ENCODE peak calls at places on chromosomes 11 and 22, in five cellular contexts. One of them, this sample, is unnamed.

GRCh38 chr11:120601566-120601965 is 90.0 kb downstream of the GRIK4 start:
- DNase-seq in MM.1S: no peak
- DNase-seq in COR-L47: no peak
- DNase-seq in ELF-1: no peak
- DNase-seq in NCI-H1092: no peak
- DNase-seq in this sample: no peak

GRCh38 chr22:45225732-45226560 is 14.7 kb downstream of the KIAA0930 start:
- DNase-seq in MM.1S: no peak
- DNase-seq in COR-L47: no peak
- DNase-seq in ELF-1: no peak
- DNase-seq in NCI-H1092: no peak
- DNase-seq in this sample: peak

GRCh38 chr11:71279916-71280645 is 27.7 kb upstream of the SHANK2 start:
- DNase-seq in MM.1S: no peak
- DNase-seq in COR-L47: no peak
- DNase-seq in ELF-1: no peak
- DNase-seq in NCI-H1092: no peak
- DNase-seq in this sample: peak

GRCh38 chr11:112967082-112967481 is 5.9 kb downstream of the NCAM1 start:
- DNase-seq in MM.1S: no peak
- DNase-seq in COR-L47: no peak
- DNase-seq in ELF-1: no peak
- DNase-seq in NCI-H1092: no peak
- DNase-seq in this sample: no peak

GRCh38 chr11:15483205-15483604 is 368.5 kb downstream of the INSC start:
- DNase-seq in MM.1S: no peak
- DNase-seq in COR-L47: no peak
- DNase-seq in ELF-1: no peak
- DNase-seq in NCI-H1092: no peak
- DNase-seq in this sample: no peak

GRCh38 chr11:20451568-20451967 is 64.1 kb downstream of the PRMT3 start:
- DNase-seq in MM.1S: no peak
- DNase-seq in COR-L47: no peak
- DNase-seq in ELF-1: no peak
- DNase-seq in NCI-H1092: no peak
- DNase-seq in this sample: no peak

GRCh38 chr22:45502215-45503070 is at the start of gene FBLN1:
- DNase-seq in MM.1S: no peak
- DNase-seq in COR-L47: peak
- DNase-seq in ELF-1: peak
- DNase-seq in NCI-H1092: no peak
- DNase-seq in this sample: peak

GRCh38 chr22:49023879-49024774 is 803.5 kb downstream of the BRD1 start:
- DNase-seq in MM.1S: no peak
- DNase-seq in COR-L47: no peak
- DNase-seq in ELF-1: no peak
- DNase-seq in NCI-H1092: no peak
- DNase-seq in this sample: no peak

GRCh38 chr22:22047776-22048175 is 65.2 kb upstream of the TOP3B start:
- DNase-seq in MM.1S: no peak
- DNase-seq in COR-L47: no peak
- DNase-seq in ELF-1: no peak
- DNase-seq in NCI-H1092: no peak
- DNase-seq in this sample: peak

GRCh38 chr11:55793321-55793720 is 2.0 kb upstream of the OR5D14 start:
- DNase-seq in MM.1S: no peak
- DNase-seq in COR-L47: no peak
- DNase-seq in ELF-1: no peak
- DNase-seq in NCI-H1092: no peak
- DNase-seq in this sample: no peak

GRCh38 chr22:21902296-21903087 is 35.0 kb upstream of the MAPK1 start:
- DNase-seq in MM.1S: no peak
- DNase-seq in COR-L47: no peak
- DNase-seq in ELF-1: peak
- DNase-seq in NCI-H1092: no peak
- DNase-seq in this sample: no peak

GRCh38 chr22:32202539-32203180 is 2.2 kb downstream of the RFPL2 start:
- DNase-seq in MM.1S: peak
- DNase-seq in COR-L47: peak
- DNase-seq in ELF-1: peak
- DNase-seq in NCI-H1092: peak
- DNase-seq in this sample: peak

GRCh38 chr22:36874309-36874696 is 13.5 kb downstream of the NCF4 start:
- DNase-seq in MM.1S: no peak
- DNase-seq in COR-L47: no peak
- DNase-seq in ELF-1: no peak
- DNase-seq in NCI-H1092: no peak
- DNase-seq in this sample: peak

GRCh38 chr11:123517559-123518364 is 87.7 kb downstream of the GRAMD1B start:
- DNase-seq in MM.1S: no peak
- DNase-seq in COR-L47: no peak
- DNase-seq in ELF-1: no peak
- DNase-seq in NCI-H1092: no peak
- DNase-seq in this sample: no peak

GRCh38 chr22:28734393-28734792 is 7.2 kb downstream of the CHEK2 start:
- DNase-seq in MM.1S: no peak
- DNase-seq in COR-L47: no peak
- DNase-seq in ELF-1: no peak
- DNase-seq in NCI-H1092: no peak
- DNase-seq in this sample: no peak

GRCh38 chr11:120192831-120193625 is 17.8 kb upstream of the OAF start:
- DNase-seq in MM.1S: no peak
- DNase-seq in COR-L47: no peak
- DNase-seq in ELF-1: no peak
- DNase-seq in NCI-H1092: no peak
- DNase-seq in this sample: no peak

GRCh38 chr11:129723964-129724291 is 91.7 kb upstream of the TMEM45B start:
- DNase-seq in MM.1S: no peak
- DNase-seq in COR-L47: no peak
- DNase-seq in ELF-1: no peak
- DNase-seq in NCI-H1092: no peak
- DNase-seq in this sample: no peak

GRCh38 chr11:46188017-46188416 is 66.8 kb upstream of the PHF21A start:
- DNase-seq in MM.1S: no peak
- DNase-seq in COR-L47: no peak
- DNase-seq in ELF-1: no peak
- DNase-seq in NCI-H1092: no peak
- DNase-seq in this sample: no peak

GRCh38 chr11:82929121-82929520 is 27.6 kb downstream of the DDIAS start:
- DNase-seq in MM.1S: no peak
- DNase-seq in COR-L47: no peak
- DNase-seq in ELF-1: no peak
- DNase-seq in NCI-H1092: no peak
- DNase-seq in this sample: no peak

GRCh38 chr22:32354360-32355351 is 3.0 kb upstream of the RFPL3 start:
- DNase-seq in MM.1S: no peak
- DNase-seq in COR-L47: no peak
- DNase-seq in ELF-1: no peak
- DNase-seq in NCI-H1092: no peak
- DNase-seq in this sample: peak

GRCh38 chr11:8357891-8358566 is 94.4 kb upstream of the LMO1 start:
- DNase-seq in MM.1S: no peak
- DNase-seq in COR-L47: no peak
- DNase-seq in ELF-1: no peak
- DNase-seq in NCI-H1092: no peak
- DNase-seq in this sample: no peak

GRCh38 chr11:12744831-12745502 is 70.7 kb downstream of the TEAD1 start:
- DNase-seq in MM.1S: peak
- DNase-seq in COR-L47: no peak
- DNase-seq in ELF-1: peak
- DNase-seq in NCI-H1092: peak
- DNase-seq in this sample: peak

GRCh38 chr22:35561796-35562526 is 21.3 kb downstream of the RASD2 start:
- DNase-seq in MM.1S: no peak
- DNase-seq in COR-L47: no peak
- DNase-seq in ELF-1: peak
- DNase-seq in NCI-H1092: no peak
- DNase-seq in this sample: peak

GRCh38 chr22:23204541-23205157 is 24.3 kb downstream of the BCR start:
- DNase-seq in MM.1S: no peak
- DNase-seq in COR-L47: peak
- DNase-seq in ELF-1: no peak
- DNase-seq in NCI-H1092: peak
- DNase-seq in this sample: no peak

GRCh38 chr11:3995949-3996554 is 98.5 kb upstream of the RRM1 start:
- DNase-seq in MM.1S: no peak
- DNase-seq in COR-L47: no peak
- DNase-seq in ELF-1: peak
- DNase-seq in NCI-H1092: no peak
- DNase-seq in this sample: peak

GRCh38 chr22:19122752-19123492 is 710 bp upstream of the DGCR2 start:
- DNase-seq in MM.1S: no peak
- DNase-seq in COR-L47: no peak
- DNase-seq in ELF-1: peak
- DNase-seq in NCI-H1092: no peak
- DNase-seq in this sample: peak

GRCh38 chr11:86058360-86058759 is 10.5 kb downstream of the PICALM start:
- DNase-seq in MM.1S: no peak
- DNase-seq in COR-L47: no peak
- DNase-seq in ELF-1: no peak
- DNase-seq in NCI-H1092: no peak
- DNase-seq in this sample: no peak

GRCh38 chr11:134469627-134470026 is 57.6 kb upstream of the B3GAT1 start:
- DNase-seq in MM.1S: no peak
- DNase-seq in COR-L47: no peak
- DNase-seq in ELF-1: no peak
- DNase-seq in NCI-H1092: no peak
- DNase-seq in this sample: no peak

GRCh38 chr11:134656861-134657540 is 245.0 kb upstream of the B3GAT1 start:
- DNase-seq in MM.1S: no peak
- DNase-seq in COR-L47: no peak
- DNase-seq in ELF-1: peak
- DNase-seq in NCI-H1092: no peak
- DNase-seq in this sample: peak

GRCh38 chr11:109728056-109728455 is 306.1 kb downstream of the C11orf87 start:
- DNase-seq in MM.1S: no peak
- DNase-seq in COR-L47: no peak
- DNase-seq in ELF-1: no peak
- DNase-seq in NCI-H1092: no peak
- DNase-seq in this sample: no peak

GRCh38 chr11:85685131-85685819 is 720 bp downstream of the CCDC89 start:
- DNase-seq in MM.1S: no peak
- DNase-seq in COR-L47: no peak
- DNase-seq in ELF-1: peak
- DNase-seq in NCI-H1092: no peak
- DNase-seq in this sample: peak

GRCh38 chr22:43782448-43782847 is 29.7 kb downstream of the EFCAB6 start:
- DNase-seq in MM.1S: no peak
- DNase-seq in COR-L47: no peak
- DNase-seq in ELF-1: no peak
- DNase-seq in NCI-H1092: no peak
- DNase-seq in this sample: no peak

GRCh38 chr11:120222916-120223315 is 12.1 kb downstream of the OAF start:
- DNase-seq in MM.1S: no peak
- DNase-seq in COR-L47: no peak
- DNase-seq in ELF-1: no peak
- DNase-seq in NCI-H1092: no peak
- DNase-seq in this sample: no peak

GRCh38 chr11:1840780-1841480 is 2.1 kb downstream of the TNNI2 start:
- DNase-seq in MM.1S: no peak
- DNase-seq in COR-L47: no peak
- DNase-seq in ELF-1: no peak
- DNase-seq in NCI-H1092: no peak
- DNase-seq in this sample: no peak

GRCh38 chr11:92192141-92192540 is 32.5 kb upstream of the FAT3 start:
- DNase-seq in MM.1S: no peak
- DNase-seq in COR-L47: no peak
- DNase-seq in ELF-1: no peak
- DNase-seq in NCI-H1092: no peak
- DNase-seq in this sample: no peak

GRCh38 chr11:103940542-103940941 is 95.9 kb upstream of the DDI1 start:
- DNase-seq in MM.1S: no peak
- DNase-seq in COR-L47: no peak
- DNase-seq in ELF-1: no peak
- DNase-seq in NCI-H1092: no peak
- DNase-seq in this sample: no peak

This sample was measured in islet precursor cell.